ENCODE peak calls at places on chromosome 10, in four cellular contexts. V is GM12878, O is HepG2, J is K562. G is an unnamed sample.

GRCh38 chr10:3472705-3473078 is 300.1 kb upstream of the PITRM1 start:
- DNase-seq in V (no peak), O (no peak), J (no peak), G (no peak)

GRCh38 chr10:76905251-76905650 is 732.4 kb downstream of the KCNMA1 start:
- DNase-seq in V (no peak), O (no peak), J (no peak), G (no peak)

GRCh38 chr10:5557040-5557721 is 32.4 kb downstream of the CALML3 start:
- DNase-seq in V (no peak), O (no peak), J (no peak), G (no peak)

GRCh38 chr10:70743430-70743788 is 41.8 kb downstream of the TBATA start:
- DNase-seq in V (no peak), O (no peak), J (peak; percentile 39), G (no peak)

GRCh38 chr10:104332243-104333036 is 5.8 kb downstream of the ITPRIP start:
- DNase-seq in V (no peak), O (no peak), J (peak; percentile 81), G (no peak)

GRCh38 chr10:116715839-116716377 is 26.5 kb downstream of the HSPA12A start:
- DNase-seq in V (no peak), O (no peak), J (no peak), G (no peak)

GRCh38 chr10:24826022-24826421 is 102.3 kb upstream of the ARHGAP21 start:
- DNase-seq in V (no peak), O (no peak), J (no peak), G (no peak)

GRCh38 chr10:129760416-129760815 is 203.7 kb downstream of the EBF3 start:
- DNase-seq in V (no peak), O (no peak), J (no peak), G (no peak)

GRCh38 chr10:47319798-47320197 is 2.5 kb upstream of the GDF2 start:
- DNase-seq in V (no peak), O (no peak), J (no peak), G (no peak)

GRCh38 chr10:30436200-30436599 is 2.2 kb downstream of the MAP3K8 start:
- DNase-seq in V (no peak), O (no peak), J (peak; percentile 92), G (peak; percentile 81)

GRCh38 chr10:129963831-129964501 is at the start of gene EBF3:
- DNase-seq in V (no peak), O (no peak), J (peak; percentile 1), G (peak; percentile 92)

GRCh38 chr10:78385599-78385998 is 351.9 kb downstream of the RPS24 start:
- DNase-seq in V (no peak), O (no peak), J (no peak), G (no peak)

GRCh38 chr10:29229258-29229705 is 59.6 kb upstream of the LYZL1 start:
- DNase-seq in V (no peak), O (no peak), J (peak; percentile 26), G (no peak)
- TF ChIP-seq EZH2 in V (no peak), O (no peak), J (no peak), G (no peak)

GRCh38 chr10:132508497-132509443 is 28.8 kb upstream of the INPP5A start:
- DNase-seq in V (no peak), O (no peak), J (no peak), G (no peak)
- TF ChIP-seq JUNB in V (no peak), O (no peak), J (no peak), G (no peak)

GRCh38 chr10:22437620-22438588 is 92.6 kb downstream of the SPAG6 start:
- DNase-seq in V (no peak), O (peak; percentile 62), J (no peak), G (peak; percentile 26)

GRCh38 chr10:22438714-22439113 is 93.4 kb downstream of the SPAG6 start:
- DNase-seq in V (no peak), O (no peak), J (no peak), G (no peak)

GRCh38 chr10:22435650-22436049 is 90.4 kb downstream of the SPAG6 start:
- DNase-seq in V (no peak), O (no peak), J (no peak), G (no peak)

GRCh38 chr10:22436526-22436892 is 91.2 kb downstream of the SPAG6 start:
- DNase-seq in V (no peak), O (no peak), J (no peak), G (no peak)

DNA sequence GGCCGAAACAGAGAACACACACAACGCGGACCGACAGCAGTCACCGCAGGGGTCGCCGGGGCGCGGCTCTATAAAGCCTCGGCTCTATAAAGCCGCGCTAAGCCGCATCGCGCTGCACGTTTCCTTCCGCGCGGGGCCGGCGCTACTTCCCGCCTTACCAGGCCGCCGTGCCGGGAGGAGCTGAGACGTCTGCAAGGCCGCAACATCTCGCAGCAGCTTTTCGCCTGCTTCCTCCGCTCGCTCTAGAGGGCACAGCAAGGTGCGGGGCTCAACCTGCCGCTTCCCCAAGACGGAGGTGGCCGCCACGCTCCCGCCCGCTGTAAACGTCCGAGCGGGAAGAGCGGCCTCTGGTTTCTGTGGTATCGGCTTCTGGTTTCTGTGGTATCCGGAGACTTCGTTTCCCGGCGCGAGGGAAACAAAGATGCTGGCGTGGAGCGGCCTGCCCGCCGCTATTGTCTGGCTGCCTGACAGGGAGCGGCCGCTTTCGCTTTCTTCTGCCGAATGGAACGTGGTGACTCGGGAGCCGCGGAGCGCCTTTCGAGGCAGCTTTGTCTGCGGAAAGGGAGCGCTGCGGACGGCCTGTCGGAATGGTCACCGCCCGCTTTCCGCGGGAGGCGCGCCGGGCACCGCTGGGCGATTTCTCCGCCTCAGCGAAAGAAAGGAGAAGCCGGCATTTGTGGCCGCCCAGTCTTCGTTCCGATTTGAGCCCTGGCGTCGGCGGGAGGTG is 91.8 kb downstream of the SPAG6 start:
- DNase-seq in V (peak; percentile 36), O (peak; percentile 10), J (no peak), G (peak; percentile 93)
- TF ChIP-seq EZH2 in V (no peak), O (peak; percentile 50), J (no peak), G (peak; percentile 76)

DNA sequence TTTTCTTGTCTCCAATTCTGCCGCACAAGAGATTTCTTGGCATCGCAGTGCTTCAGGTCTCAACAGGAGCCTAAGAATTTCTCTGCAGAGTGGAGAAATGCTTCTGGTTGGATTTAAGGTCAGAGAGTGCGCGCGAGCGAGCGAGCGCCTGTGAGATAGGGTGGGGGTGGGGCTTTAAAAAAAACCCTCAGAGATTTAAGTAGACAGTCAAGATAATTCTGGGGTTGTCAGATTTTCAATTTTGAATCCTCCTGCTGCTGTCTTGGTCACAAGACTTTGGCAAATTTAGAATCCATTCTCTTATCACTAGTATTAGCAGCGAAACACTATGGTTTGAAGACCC is 49.7 kb downstream of the CPEB3 start:
- DNase-seq in V (no peak), O (peak; percentile 24), J (peak; percentile 45), G (peak; percentile 72)
- TF ChIP-seq JUNB in V (no peak), O (no peak), J (no peak), G (no peak)